ENCODE peak calls at places on chromosomes 3 and 15, in seven cellular contexts. U is sigmoid colon, J is fibroblast of lung, R is astrocyte, K is GM12878, A is cardiac muscle cell, Y is psoas muscle. Z is an unnamed sample.

GRCh38 chr3:212432-212831 is 15.9 kb downstream of the CHL1 start:
- DNase-seq in A (no peak), J (no peak), K (peak), Y (no peak), R (no peak), U (no peak), Z (no peak)

GRCh38 chr3:123876858-123877257 is 7.3 kb downstream of the MYLK start:
- DNase-seq in Y (no peak), R (no peak), A (no peak), J (no peak), U (no peak), K (no peak), Z (no peak)

GRCh38 chr3:59412506-59412905 is 362.7 kb upstream of the CFAP20DC start:
- DNase-seq in R (peak), A (no peak), U (no peak), Y (no peak), J (no peak), K (no peak), Z (no peak)

GRCh38 chr15:97082835-97083234 is 752.3 kb downstream of the NR2F2 start:
- DNase-seq in Y (no peak), J (no peak), R (no peak), U (no peak), K (no peak), A (no peak), Z (no peak)

GRCh38 chr3:192545346-192545745 is 182.0 kb downstream of the FGF12 start:
- DNase-seq in Y (no peak), K (no peak), R (no peak), U (no peak), J (no peak), A (no peak), Z (peak)

GRCh38 chr3:14242490-14243311 is 64.1 kb downstream of the LSM3 start:
- DNase-seq in Y (no peak), R (no peak), J (no peak), A (no peak), U (no peak), K (no peak), Z (no peak)

GRCh38 chr3:105353485-105354161 is 13.1 kb upstream of the ALCAM start:
- DNase-seq in J (peak), A (peak), U (no peak), Y (peak), R (peak), K (no peak), Z (no peak)

GRCh38 chr3:133514418-133514817 is 59.1 kb upstream of the CDV3 start:
- DNase-seq in Y (no peak), U (no peak), A (no peak), R (no peak), K (no peak), J (no peak), Z (no peak)

GRCh38 chr3:135007622-135008021 is 212.6 kb downstream of the EPHB1 start:
- DNase-seq in K (no peak), Y (no peak), J (no peak), U (no peak), A (no peak), R (no peak), Z (no peak)

GRCh38 chr3:134650431-134651346 is at the start of gene KY:
- DNase-seq in A (peak), U (no peak), Y (peak), K (no peak), R (peak), J (peak), Z (no peak)

GRCh38 chr3:56547486-56547885 is 9.5 kb upstream of the CCDC66 start:
- DNase-seq in Y (no peak), R (no peak), A (peak), K (no peak), J (peak), U (no peak), Z (no peak)

GRCh38 chr3:114365268-114365667 is 71.4 kb downstream of the TIGIT start:
- DNase-seq in U (no peak), Y (no peak), J (no peak), R (no peak), A (peak), K (no peak), Z (no peak)

GRCh38 chr15:40746916-40747418 is 8.1 kb downstream of the RMDN3 start:
- DNase-seq in R (no peak), U (no peak), J (peak), K (no peak), Y (no peak), A (peak), Z (no peak)

GRCh38 chr3:176274161-176274560 is 923.1 kb downstream of the TBL1XR1 start:
- DNase-seq in A (no peak), U (no peak), K (no peak), R (no peak), J (no peak), Y (no peak), Z (peak)

GRCh38 chr15:26773917-26774316 is 1.1 kb upstream of the GABRB3 start:
- DNase-seq in J (no peak), Y (no peak), K (no peak), A (no peak), U (no peak), R (no peak), Z (no peak)

GRCh38 chr3:65732060-65732933 is 306.4 kb downstream of the MAGI1 start:
- DNase-seq in Y (no peak), K (peak), J (peak), A (peak), U (no peak), R (peak), Z (peak)

GRCh38 chr3:164452707-164453106 is 625.6 kb downstream of the SI start:
- DNase-seq in A (no peak), U (no peak), Y (no peak), R (no peak), J (no peak), K (no peak), Z (no peak)

GRCh38 chr3:59451041-59451763 is 401.4 kb upstream of the CFAP20DC start:
- DNase-seq in K (peak), U (no peak), J (no peak), R (no peak), A (no peak), Y (no peak), Z (peak)

GRCh38 chr3:64972793-64973192 is 285.0 kb upstream of the ADAMTS9 start:
- DNase-seq in K (no peak), U (no peak), Y (no peak), R (peak), J (peak), A (no peak), Z (no peak)

GRCh38 chr15:72889545-72889944 is 106.0 kb upstream of the ADPGK start:
- DNase-seq in R (no peak), Y (no peak), J (no peak), A (no peak), K (no peak), U (no peak), Z (no peak)

GRCh38 chr3:79766474-79767193 is 1.2 kb downstream of the ROBO1 start:
- DNase-seq in A (no peak), Y (no peak), U (no peak), R (no peak), K (no peak), J (peak), Z (no peak)

GRCh38 chr3:110059431-110059830 is 722.1 kb upstream of the DPPA4 start:
- DNase-seq in U (no peak), R (no peak), A (no peak), Y (no peak), J (no peak), K (no peak), Z (no peak)

GRCh38 chr3:63662500-63662899 is 10.0 kb downstream of the SNTN start:
- DNase-seq in U (no peak), A (no peak), Y (no peak), J (no peak), K (no peak), R (no peak), Z (no peak)

GRCh38 chr15:75578206-75578947 is 738 bp downstream of the PTPN9 start:
- DNase-seq in K (no peak), J (peak), Y (peak), A (no peak), U (no peak), R (no peak), Z (no peak)

GRCh38 chr15:98581715-98582114 is 66.6 kb upstream of the IGF1R start:
- DNase-seq in Y (no peak), J (no peak), R (no peak), K (no peak), A (no peak), U (no peak), Z (no peak)
- TF ChIP-seq CTCF in Y (no peak), J (no peak), R (no peak), K (peak), A (peak), U (no peak), Z (peak)

DNA sequence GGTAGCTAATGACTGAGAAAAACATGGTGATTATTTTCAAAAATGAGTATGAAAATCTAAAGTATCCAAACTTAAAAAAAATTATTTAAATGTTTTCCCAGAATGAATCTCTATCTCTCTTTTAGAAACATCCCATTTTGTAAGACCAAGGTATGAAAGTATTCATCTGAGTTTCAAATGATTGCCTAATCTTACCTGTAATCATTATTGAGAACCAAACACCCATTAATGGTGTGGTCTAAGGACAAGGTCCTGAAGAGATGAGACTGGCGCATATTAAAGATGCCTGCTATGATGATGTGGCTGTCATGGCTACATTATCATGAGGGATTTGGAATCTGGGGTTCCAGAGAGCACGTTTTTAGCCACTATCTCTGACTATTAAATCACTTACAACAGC is 165.5 kb downstream of the VGLL4 start:
- DNase-seq in K (no peak), Y (no peak), J (no peak), R (no peak), U (no peak), A (no peak), Z (no peak)
- H3K27ac ChIP-seq in K (no peak), Y (peak), J (peak), R (peak), U (peak), A (no peak), Z (peak)

GRCh38 chr15:82122754-82123400 is 77.1 kb upstream of the MEX3B start:
- DNase-seq in K (no peak), J (peak), U (peak), A (peak), R (peak), Y (peak), Z (peak)

GRCh38 chr15:82127581-82127980 is 81.8 kb upstream of the MEX3B start:
- DNase-seq in J (no peak), R (no peak), K (no peak), U (no peak), A (no peak), Y (no peak), Z (no peak)

GRCh38 chr15:82126346-82126745 is 80.5 kb upstream of the MEX3B start:
- DNase-seq in Y (no peak), A (no peak), U (no peak), R (no peak), J (no peak), K (no peak), Z (no peak)

GRCh38 chr15:82128401-82129143 is 82.8 kb upstream of the MEX3B start:
- DNase-seq in K (no peak), U (no peak), J (no peak), R (peak), Y (no peak), A (no peak), Z (no peak)

DNA sequence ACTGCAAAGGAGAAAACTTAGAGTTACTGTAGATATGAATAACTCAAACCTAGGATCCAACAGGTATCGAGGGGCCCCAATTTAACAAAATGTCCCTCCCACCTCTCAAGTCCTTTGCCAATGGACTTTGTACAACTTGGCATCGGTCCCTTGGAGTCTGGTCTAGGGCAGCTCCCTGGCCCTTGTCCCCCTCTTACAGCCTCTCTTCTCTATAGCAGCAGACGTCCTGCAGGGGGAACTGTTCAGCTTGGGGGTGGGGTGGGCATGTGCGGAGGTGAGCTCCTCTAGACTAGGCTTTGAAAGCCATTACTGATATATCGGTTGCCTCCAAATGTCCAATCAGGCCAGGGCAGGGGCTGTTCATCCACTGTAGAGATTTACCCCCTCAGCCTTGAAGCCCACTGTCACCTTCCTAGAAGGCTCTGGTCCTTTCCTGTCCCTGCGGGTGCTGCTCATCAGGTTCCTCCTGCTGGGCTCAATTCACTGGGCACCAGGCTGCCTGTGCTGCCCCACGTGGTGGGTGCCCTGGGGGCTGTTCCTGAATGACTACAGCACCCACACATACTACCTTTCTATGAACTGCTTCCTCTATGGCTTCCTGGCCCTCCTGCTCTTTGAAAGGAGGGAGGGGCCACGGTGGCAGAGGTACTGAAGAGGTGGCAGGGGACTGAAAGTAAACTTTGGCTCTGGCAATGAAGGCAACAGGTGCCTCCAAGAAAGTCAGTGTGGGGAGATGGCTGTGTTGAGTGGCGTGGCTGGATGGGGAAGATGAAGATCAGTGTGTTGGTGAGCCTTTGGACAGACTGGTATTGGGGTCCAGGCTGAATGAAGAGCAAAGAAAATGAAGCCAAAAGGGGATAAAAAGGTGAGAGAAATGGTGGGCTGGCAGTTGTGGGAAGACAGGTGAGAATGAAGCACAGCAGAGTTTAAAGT is 78.8 kb upstream of the MEX3B start:
- DNase-seq in K (no peak), Y (no peak), R (no peak), A (no peak), J (no peak), U (no peak), Z (no peak)
- TF ChIP-seq CTCF in K (no peak), Y (no peak), R (no peak), A (no peak), J (no peak), U (no peak), Z (no peak)

GRCh38 chr15:101134780-101135179 is 117.1 kb downstream of the CHSY1 start:
- DNase-seq in U (no peak), A (no peak), Y (no peak), J (no peak), R (no peak), K (no peak), Z (no peak)
- H3K27ac ChIP-seq in U (no peak), A (no peak), Y (no peak), J (no peak), R (no peak), K (no peak), Z (no peak)

Z was measured in foreskin keratinocyte.